ENCODE peak calls at places on chromosomes 6 and 20, in five cellular contexts. L, W, B, K and N are unnamed samples.

GRCh38 chr6:159829515-159829914 is 29.4 kb downstream of the PNLDC1 start:
- DNase-seq in L (no peak), W (no peak), B (no peak), K (no peak), N (no peak)

GRCh38 chr6:152698692-152699091 is 995 bp downstream of the MYCT1 start:
- DNase-seq in L (no peak), W (no peak), B (no peak), K (no peak), N (no peak)

GRCh38 chr6:37209461-37210205 is 39.7 kb downstream of the PIM1 start:
- DNase-seq in L (no peak), W (no peak), B (no peak), K (no peak), N (no peak)

GRCh38 chr6:166489301-166490155 is 97.0 kb downstream of the RAMACL start:
- DNase-seq in L (no peak), W (no peak), B (no peak), K (no peak), N (no peak)

GRCh38 chr20:32585519-32586127 is 490 bp upstream of the NOL4L start:
- DNase-seq in L (peak), W (no peak), B (no peak), K (no peak), N (no peak)

GRCh38 chr20:20143165-20143564 is 90.8 kb downstream of the CFAP61 start:
- DNase-seq in L (no peak), W (no peak), B (no peak), K (no peak), N (no peak)

GRCh38 chr20:992801-993535 is 9.1 kb downstream of the RSPO4 start:
- DNase-seq in L (no peak), W (no peak), B (no peak), K (no peak), N (no peak)

GRCh38 chr6:87078983-87079616 is 15.8 kb downstream of the CGA start:
- DNase-seq in L (peak), W (peak), B (peak), K (peak), N (peak)

GRCh38 chr6:83341765-83342164 is 89.1 kb downstream of the ME1 start:
- DNase-seq in L (no peak), W (no peak), B (peak), K (no peak), N (no peak)

GRCh38 chr6:95094751-95095150 is 482.6 kb upstream of the MANEA start:
- DNase-seq in L (no peak), W (no peak), B (peak), K (no peak), N (no peak)

GRCh38 chr6:99458319-99458718 is 33.2 kb upstream of the PNISR start:
- DNase-seq in L (no peak), W (no peak), B (peak), K (no peak), N (no peak)

GRCh38 chr20:52783769-52784168 is 188.4 kb upstream of the TSHZ2 start:
- DNase-seq in L (no peak), W (no peak), B (peak), K (no peak), N (no peak)

GRCh38 chr20:36061754-36062153 is 92.8 kb upstream of the EPB41L1 start:
- DNase-seq in L (no peak), W (no peak), B (no peak), K (no peak), N (no peak)

GRCh38 chr20:10857362-10858070 is 183.7 kb upstream of the JAG1 start:
- DNase-seq in L (no peak), W (no peak), B (peak), K (no peak), N (peak)

GRCh38 chr6:119037941-119038623 is 40.4 kb downstream of the FAM184A start:
- DNase-seq in L (no peak), W (no peak), B (no peak), K (no peak), N (no peak)

GRCh38 chr6:137162692-137163303 is 10.6 kb downstream of the IL22RA2 start:
- DNase-seq in L (no peak), W (no peak), B (no peak), K (no peak), N (no peak)

GRCh38 chr20:32858873-32859372 is at the start of gene EFCAB8:
- DNase-seq in L (no peak), W (no peak), B (no peak), K (no peak), N (no peak)

GRCh38 chr6:16909599-16910360 is 148.5 kb upstream of the ATXN1 start:
- DNase-seq in L (no peak), W (no peak), B (no peak), K (no peak), N (no peak)

GRCh38 chr20:25274891-25275812 is 27.3 kb downstream of the PYGB start:
- DNase-seq in L (peak), W (no peak), B (no peak), K (peak), N (peak)

GRCh38 chr6:38155576-38156204 is 336.2 kb downstream of the ZFAND3 start:
- DNase-seq in L (no peak), W (no peak), B (no peak), K (no peak), N (no peak)

GRCh38 chr20:38033330-38034107 is at the start of the genes RPRD1B and TTI1:
- DNase-seq in L (peak), W (peak), B (peak), K (peak), N (peak)

GRCh38 chr6:168506460-168506859 is 65.5 kb downstream of the SMOC2 start:
- DNase-seq in L (no peak), W (no peak), B (no peak), K (no peak), N (no peak)

GRCh38 chr6:84762941-84763396 is 1.4 kb downstream of the TBX18 start:
- DNase-seq in L (no peak), W (peak), B (no peak), K (no peak), N (no peak)

GRCh38 chr20:64239449-64240242 is 15.9 kb upstream of the PCMTD2 start:
- DNase-seq in L (no peak), W (no peak), B (no peak), K (no peak), N (no peak)

GRCh38 chr6:15618685-15619084 is 44.1 kb downstream of the DTNBP1 start:
- DNase-seq in L (no peak), W (no peak), B (no peak), K (no peak), N (no peak)

GRCh38 chr6:30102701-30103629 is 9.9 kb downstream of the TRIM31 start:
- DNase-seq in L (peak), W (peak), B (peak), K (peak), N (peak)

GRCh38 chr20:20824924-20825584 is 112.6 kb upstream of the RALGAPA2 start:
- DNase-seq in L (peak), W (peak), B (peak), K (peak), N (peak)

GRCh38 chr20:10453241-10453640 is 18.1 kb downstream of the SLX4IP start:
- DNase-seq in L (no peak), W (no peak), B (no peak), K (no peak), N (peak)

GRCh38 chr6:6758915-6759654 is 170.6 kb downstream of the LY86 start:
- DNase-seq in L (peak), W (peak), B (peak), K (peak), N (peak)

GRCh38 chr6:7723041-7723447 is 2.9 kb upstream of the BMP6 start:
- DNase-seq in L (peak), W (peak), B (peak), K (peak), N (peak)

GRCh38 chr6:111550195-111550594 is 55.5 kb downstream of the TRAF3IP2 start:
- DNase-seq in L (no peak), W (no peak), B (no peak), K (no peak), N (no peak)

GRCh38 chr6:111551521-111552231 is 54.0 kb downstream of the TRAF3IP2 start:
- DNase-seq in L (no peak), W (no peak), B (no peak), K (peak), N (peak)

GRCh38 chr6:111552241-111552744 is 53.4 kb downstream of the TRAF3IP2 start:
- DNase-seq in L (peak), W (peak), B (no peak), K (peak), N (peak)

GRCh38 chr6:111549744-111550143 is 55.9 kb downstream of the TRAF3IP2 start:
- DNase-seq in L (no peak), W (no peak), B (no peak), K (no peak), N (no peak)

GRCh38 chr6:111550953-111551352 is 54.7 kb downstream of the TRAF3IP2 start:
- DNase-seq in L (no peak), W (no peak), B (no peak), K (no peak), N (no peak)
- H3K27ac ChIP-seq in L (no peak), W (peak), B (no peak), K (peak), N (peak)

GRCh38 chr20:58213112-58213511 is 15.3 kb downstream of the ANKRD60 start:
- DNase-seq in L (no peak), W (peak), B (peak), K (no peak), N (no peak)
- TF ChIP-seq CTCF in L (no peak), W (peak), B (peak), K (no peak), N (no peak)

DNA sequence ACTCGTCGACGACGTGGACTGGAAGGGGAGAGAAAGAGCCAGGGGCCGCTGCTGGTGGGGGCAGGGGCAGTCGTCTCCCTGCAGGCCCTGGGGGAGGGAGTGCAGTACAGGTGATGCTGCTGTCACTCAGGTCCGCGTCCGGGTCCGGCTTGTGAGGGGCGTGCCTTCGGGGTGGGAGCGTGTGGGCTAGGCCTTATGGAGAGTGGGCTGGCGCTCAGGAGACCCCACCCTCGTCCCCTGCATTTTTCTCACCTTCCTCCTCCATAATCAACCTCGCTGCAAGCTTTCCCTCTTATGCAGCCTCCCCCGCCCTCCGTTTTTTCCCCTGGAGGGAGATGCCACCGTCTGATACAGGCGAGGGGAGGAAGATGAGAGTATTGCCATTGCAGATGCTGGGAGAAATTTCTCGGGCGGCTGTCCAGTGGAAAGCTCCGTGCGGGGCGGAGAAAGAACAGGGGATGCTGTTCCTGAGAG is 632 bp downstream of the PCMT1 start:
- DNase-seq in L (no peak), W (peak), B (peak), K (peak), N (peak)
- TF ChIP-seq EP300 in L (no peak), W (no peak), B (no peak), K (no peak), N (no peak)

DNA sequence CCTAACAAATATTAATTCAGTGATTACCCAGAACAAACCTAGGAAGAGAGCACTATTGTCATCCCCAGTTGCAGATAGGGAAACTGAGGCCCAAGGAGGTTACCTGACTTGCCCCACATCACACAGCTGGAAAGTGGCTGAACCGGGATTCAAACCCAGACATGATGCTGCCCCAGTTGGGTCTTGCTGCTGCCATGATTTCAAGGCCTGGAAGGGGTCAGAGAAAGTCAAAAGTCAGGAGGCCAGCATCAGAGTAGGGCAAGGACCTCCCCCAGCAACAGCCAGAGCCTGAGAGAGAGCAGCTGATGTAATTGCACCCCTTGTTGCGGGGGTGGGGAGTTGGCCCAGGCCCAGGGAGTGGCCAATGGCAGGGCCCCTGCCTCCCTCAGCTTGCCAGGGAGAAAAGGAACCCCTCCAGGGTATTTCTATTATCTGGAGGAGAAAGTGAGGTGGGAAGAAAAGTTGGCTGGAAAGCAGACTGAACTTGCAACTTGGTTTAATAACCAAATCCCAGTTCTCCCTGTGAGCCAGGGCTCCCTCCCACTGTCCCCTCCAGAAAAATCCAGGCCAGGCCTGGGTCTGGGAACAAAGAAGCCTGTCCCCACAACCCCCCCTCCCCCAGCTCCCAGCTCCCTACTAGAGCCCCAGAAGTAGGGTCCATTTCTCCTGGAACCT is 83.6 kb downstream of the MRPL14 start:
- DNase-seq in L (no peak), W (peak), B (peak), K (no peak), N (no peak)
- H3K27ac ChIP-seq in L (no peak), W (peak), B (peak), K (no peak), N (peak)

GRCh38 chr6:128521302-128521632 is 868 bp upstream of the PTPRK start:
- DNase-seq in L (no peak), W (no peak), B (no peak), K (no peak), N (no peak)

GRCh38 chr6:128520436-128521301 is at the start of gene PTPRK:
- DNase-seq in L (peak), W (peak), B (peak), K (peak), N (peak)

GRCh38 chr6:128519931-128520435 is 416 bp downstream of the PTPRK start:
- DNase-seq in L (no peak), W (peak), B (peak), K (peak), N (peak)

GRCh38 chr6:128518531-128519131 is 1.8 kb downstream of the PTPRK start:
- DNase-seq in L (no peak), W (no peak), B (no peak), K (no peak), N (no peak)

DNA sequence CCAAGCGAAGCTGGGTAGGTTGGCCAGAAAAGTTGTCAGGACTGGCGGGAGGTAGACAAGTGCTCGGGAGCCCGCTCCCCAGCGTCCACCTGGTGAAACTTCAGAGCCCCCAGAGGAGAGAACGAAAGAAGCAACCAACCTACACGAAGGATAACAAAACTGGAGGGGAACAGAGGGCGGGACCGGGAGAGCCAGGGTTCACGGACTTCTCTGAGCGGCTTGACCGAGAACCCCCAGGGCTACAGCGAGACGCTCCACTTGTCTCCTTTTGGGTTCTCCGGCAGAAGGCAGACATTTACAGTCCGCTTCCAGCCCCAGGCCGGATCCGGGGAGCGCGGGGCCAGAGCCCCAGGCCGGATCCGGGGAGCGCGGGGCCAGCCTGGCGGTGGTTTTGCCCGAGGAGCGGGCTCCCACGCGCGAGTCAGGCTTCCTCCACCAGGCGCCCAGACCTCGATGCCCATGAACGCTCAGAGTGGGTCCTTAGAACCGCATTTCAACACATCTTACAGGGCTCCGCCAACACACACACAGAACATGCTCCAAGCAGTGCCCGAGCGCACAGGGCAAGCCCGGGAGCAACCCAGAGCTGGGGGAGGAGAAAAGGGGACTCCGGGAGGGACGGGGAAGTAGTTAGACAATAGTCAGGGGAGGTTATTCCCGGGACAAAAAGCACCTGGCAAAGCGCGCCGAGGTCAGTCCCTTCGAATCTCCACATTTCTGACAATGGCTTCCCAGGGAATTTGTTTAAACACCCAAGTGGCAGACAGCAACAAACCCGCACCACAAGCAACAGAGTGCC is 1.1 kb downstream of the PTPRK start:
- DNase-seq in L (peak), W (peak), B (peak), K (peak), N (peak)
- TF ChIP-seq CTCF in L (peak), W (peak), B (no peak), K (no peak), N (no peak)

GRCh38 chr20:62914436-62914835 is 11.9 kb downstream of the DIDO1 start:
- DNase-seq in L (no peak), W (no peak), B (no peak), K (no peak), N (no peak)

GRCh38 chr20:62910777-62911497 is 15.4 kb downstream of the DIDO1 start:
- DNase-seq in L (no peak), W (no peak), B (no peak), K (no peak), N (no peak)

GRCh38 chr20:62911701-62912280 is 14.5 kb downstream of the DIDO1 start:
- DNase-seq in L (no peak), W (no peak), B (no peak), K (no peak), N (no peak)

GRCh38 chr20:62914970-62915457 is 11.3 kb downstream of the DIDO1 start:
- DNase-seq in L (no peak), W (peak), B (peak), K (no peak), N (no peak)

DNA sequence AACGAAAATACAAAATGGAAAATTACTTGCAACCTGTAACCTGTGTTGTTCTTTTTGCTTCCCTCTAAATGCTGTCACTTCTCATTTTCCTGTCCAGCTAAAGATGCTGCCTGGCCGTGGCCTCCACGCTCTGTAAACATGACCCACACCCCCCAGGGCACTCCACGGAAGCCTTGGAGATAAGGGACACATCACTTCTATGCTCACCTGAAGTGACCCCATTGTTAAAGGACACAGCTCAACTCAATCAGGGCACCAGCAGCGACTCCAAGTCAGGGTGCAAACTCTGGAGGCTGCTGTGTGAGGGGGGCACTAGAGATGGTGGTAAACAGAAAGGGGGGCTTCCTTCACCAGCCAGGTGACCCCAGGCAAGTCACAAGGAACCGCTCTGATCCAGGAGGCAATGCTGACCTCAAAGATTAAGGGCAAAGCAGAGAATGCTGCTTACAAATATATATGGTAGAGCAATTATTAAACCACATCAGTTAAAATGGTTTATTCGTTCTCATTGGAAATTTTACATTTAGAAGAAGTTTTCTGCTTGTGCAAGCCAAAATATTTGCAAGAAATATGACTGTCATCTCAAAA is 13.2 kb downstream of the DIDO1 start:
- DNase-seq in L (no peak), W (no peak), B (no peak), K (no peak), N (no peak)
- TF ChIP-seq EP300 in L (no peak), W (no peak), B (no peak), K (no peak), N (no peak)

DNA sequence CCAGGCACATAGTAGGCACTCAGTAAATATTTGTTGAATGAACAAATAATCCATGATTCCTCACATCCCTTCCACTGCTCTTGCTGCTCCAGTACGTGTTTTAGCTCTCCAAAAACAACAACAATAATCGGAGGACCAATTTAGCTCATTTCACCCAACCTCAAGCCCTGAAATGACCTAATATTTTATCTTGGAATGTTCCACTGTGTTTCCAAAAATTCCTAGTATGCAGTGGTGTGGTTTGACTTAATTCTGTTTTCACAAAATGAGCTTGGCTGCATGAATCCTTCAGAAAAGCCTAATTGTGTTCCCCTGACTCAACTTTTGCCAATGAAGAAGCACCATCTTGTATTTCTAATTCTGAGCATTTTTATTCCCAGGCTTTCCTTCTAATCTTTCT is 168.0 kb upstream of the PHACTR1 start:
- DNase-seq in L (no peak), W (no peak), B (no peak), K (no peak), N (no peak)
- H3K27ac ChIP-seq in L (no peak), W (no peak), B (no peak), K (no peak), N (no peak)

GRCh38 chr6:81938991-81939773 is 186.7 kb upstream of the TENT5A start:
- DNase-seq in L (no peak), W (no peak), B (no peak), K (no peak), N (no peak)

GRCh38 chr6:81937296-81937937 is 184.9 kb upstream of the TENT5A start:
- DNase-seq in L (no peak), W (no peak), B (no peak), K (no peak), N (no peak)

GRCh38 chr6:81939774-81940165 is 187.3 kb upstream of the TENT5A start:
- DNase-seq in L (no peak), W (no peak), B (no peak), K (no peak), N (no peak)

GRCh38 chr6:81938014-81938761 is 185.7 kb upstream of the TENT5A start:
- DNase-seq in L (no peak), W (no peak), B (peak), K (no peak), N (no peak)

GRCh38 chr6:81940451-81940850 is 188.0 kb upstream of the TENT5A start:
- DNase-seq in L (no peak), W (no peak), B (no peak), K (no peak), N (no peak)
- TF ChIP-seq CTCF in L (no peak), W (no peak), B (no peak), K (no peak), N (no peak)